ENCODE peak calls at places on chromosomes 3 and 15, in six cellular contexts. R, E, U, H, N and S are unnamed samples.

GRCh38 chr15:57914350-57915055 is 151.0 kb downstream of the ALDH1A2 start:
- DNase-seq in R (no peak), E (no peak), U (no peak), H (no peak), N (no peak), S (no peak)

GRCh38 chr3:116367761-116368395 is 77.4 kb downstream of the LSAMP start:
- DNase-seq in R (no peak), E (no peak), U (no peak), H (no peak), N (no peak), S (no peak)

GRCh38 chr3:147197739-147198138 is 208.6 kb downstream of the ZIC4 start:
- DNase-seq in R (no peak), E (no peak), U (no peak), H (no peak), N (no peak), S (no peak)

GRCh38 chr3:133930341-133930933 is 34.8 kb upstream of the RAB6B start:
- DNase-seq in R (peak; percentile 67), E (peak; percentile 58), U (peak; percentile 82), H (peak; percentile 41), N (no peak), S (peak; percentile 25)

GRCh38 chr3:60917136-60917535 is 334.1 kb downstream of the FHIT start:
- DNase-seq in R (peak; percentile 34), E (no peak), U (no peak), H (no peak), N (no peak), S (no peak)

GRCh38 chr3:186909078-186909853 is 21.1 kb upstream of the ST6GAL1 start:
- DNase-seq in R (no peak), E (no peak), U (peak; percentile 63), H (no peak), N (no peak), S (no peak)

GRCh38 chr3:108185536-108185935 is 36.7 kb downstream of the IFT57 start:
- DNase-seq in R (no peak), E (no peak), U (no peak), H (no peak), N (no peak), S (no peak)

GRCh38 chr3:20344400-20344959 is 158.5 kb upstream of the SGO1 start:
- DNase-seq in R (no peak), E (no peak), U (peak; percentile 22), H (no peak), N (no peak), S (no peak)

GRCh38 chr15:61115679-61116078 is 113.4 kb downstream of the RORA start:
- DNase-seq in R (no peak), E (no peak), U (no peak), H (no peak), N (no peak), S (no peak)

GRCh38 chr3:47617061-47618010 is 38.7 kb upstream of the CSPG5 start:
- DNase-seq in R (no peak), E (no peak), U (no peak), H (no peak), N (no peak), S (no peak)

GRCh38 chr3:37279226-37279625 is 104.8 kb upstream of the LRRFIP2 start:
- DNase-seq in R (peak; percentile 47), E (no peak), U (no peak), H (no peak), N (no peak), S (no peak)

GRCh38 chr15:38624248-38625214 is 59.9 kb upstream of the RASGRP1 start:
- DNase-seq in R (no peak), E (no peak), U (no peak), H (no peak), N (no peak), S (no peak)

GRCh38 chr3:189961525-189962161 is 159.1 kb downstream of the P3H2 start:
- DNase-seq in R (peak; percentile 65), E (peak; percentile 74), U (peak; percentile 94), H (peak; percentile 75), N (peak; percentile 19), S (no peak)

GRCh38 chr3:14170569-14171159 is 7.7 kb downstream of the XPC start:
- DNase-seq in R (no peak), E (no peak), U (no peak), H (no peak), N (no peak), S (no peak)

GRCh38 chr3:71984843-71985594 is 200.1 kb upstream of the PROK2 start:
- DNase-seq in R (no peak), E (no peak), U (no peak), H (no peak), N (peak; percentile 97), S (no peak)

GRCh38 chr3:130576571-130577266 is 59.7 kb downstream of the COL6A6 start:
- DNase-seq in R (no peak), E (no peak), U (no peak), H (no peak), N (no peak), S (no peak)

GRCh38 chr3:73600293-73600938 is 24.3 kb downstream of the PDZRN3 start:
- DNase-seq in R (no peak), E (no peak), U (no peak), H (no peak), N (no peak), S (no peak)

GRCh38 chr3:150739877-150740645 is 22.9 kb downstream of the SIAH2 start:
- DNase-seq in R (no peak), E (no peak), U (no peak), H (no peak), N (no peak), S (no peak)

GRCh38 chr3:101066776-101067175 is 73.6 kb upstream of the ABI3BP start:
- DNase-seq in R (no peak), E (no peak), U (no peak), H (no peak), N (no peak), S (no peak)

DNA sequence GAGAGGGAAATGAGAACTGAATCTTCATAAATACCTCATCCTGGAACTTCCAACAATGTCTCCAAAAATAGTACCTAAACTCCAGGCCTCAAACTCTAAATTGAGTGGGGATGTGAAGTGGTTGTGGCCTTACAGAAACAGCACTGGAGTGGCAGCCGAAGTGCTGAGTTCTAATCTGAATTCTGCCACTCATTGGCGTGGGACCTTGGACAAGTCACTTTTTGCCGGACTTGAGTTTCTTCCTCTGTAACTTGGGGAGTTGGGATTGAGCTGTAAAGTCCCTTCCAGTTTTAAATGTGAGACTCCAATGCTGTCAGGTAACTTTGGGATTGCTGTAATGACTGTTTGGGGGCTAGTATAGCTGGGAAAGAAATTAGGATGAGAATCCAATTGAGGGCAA is 10.1 kb upstream of the SRP14 start:
- DNase-seq in R (no peak), E (no peak), U (no peak), H (no peak), N (no peak), S (no peak)
- H3K4me1 ChIP-seq in R (peaks cover 29% of the 10 kb centered on the region), E (peaks cover 47% of the 10 kb centered on the region), U (peaks cover 13% of the 10 kb centered on the region), H (peaks cover 37% of the 10 kb centered on the region), N (peaks cover 73% of the 10 kb centered on the region), S (peaks cover 32% of the 10 kb centered on the region)

GRCh38 chr3:148873270-148873927 is 8.3 kb downstream of the CPA3 start:
- DNase-seq in R (no peak), E (no peak), U (no peak), H (no peak), N (no peak), S (no peak)
- TF ChIP-seq REST in R (no peak), E (no peak), U (no peak), H (no peak), N (no peak), S (no peak)

GRCh38 chr3:112116777-112117186 is 16.3 kb downstream of the GCSAM start:
- DNase-seq in R (no peak), E (no peak), U (no peak), H (no peak), N (no peak), S (no peak)

GRCh38 chr3:112115161-112115739 is 17.8 kb downstream of the GCSAM start:
- DNase-seq in R (no peak), E (no peak), U (no peak), H (no peak), N (peak; percentile 96), S (no peak)

GRCh38 chr3:112117415-112117814 is 15.6 kb downstream of the GCSAM start:
- DNase-seq in R (no peak), E (no peak), U (no peak), H (no peak), N (no peak), S (no peak)

GRCh38 chr3:112114558-112115160 is 18.4 kb downstream of the GCSAM start:
- DNase-seq in R (no peak), E (no peak), U (no peak), H (no peak), N (no peak), S (no peak)

DNA sequence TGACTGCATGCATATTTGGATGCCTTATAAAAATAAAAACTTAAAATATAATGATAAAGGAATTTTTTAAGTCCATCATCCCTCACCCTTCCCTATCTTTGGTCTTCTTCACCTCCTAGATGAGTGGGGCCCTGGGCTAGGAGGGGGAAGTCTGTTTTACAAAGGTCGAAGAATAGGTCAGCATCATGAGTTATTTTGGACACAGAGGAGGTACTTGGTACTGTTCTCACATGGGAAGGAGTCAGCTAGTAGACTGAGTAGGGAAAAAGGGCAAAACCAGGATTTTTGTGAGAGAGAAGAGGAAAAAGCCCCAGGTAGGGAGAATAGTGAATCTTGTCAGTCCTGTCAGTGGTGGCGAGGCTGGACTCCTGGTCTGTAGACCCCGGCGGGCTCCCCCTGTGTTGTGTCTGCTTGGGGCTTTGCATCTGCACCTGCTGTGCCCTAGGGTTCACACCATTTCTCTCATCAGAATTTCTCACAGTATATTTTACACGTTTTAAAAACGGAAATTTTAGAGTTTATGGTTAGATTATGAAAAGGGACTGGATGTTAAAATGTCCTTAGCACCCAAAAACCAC is 17.2 kb downstream of the GCSAM start:
- DNase-seq in R (no peak), E (no peak), U (no peak), H (no peak), N (no peak), S (no peak)
- H3K4me1 ChIP-seq in R (no peaks in the 10 kb centered on the region), E (no peaks in the 10 kb centered on the region), U (peaks cover 17% of the 10 kb centered on the region), H (no peaks in the 10 kb centered on the region), N (peaks cover 84% of the 10 kb centered on the region), S (no peaks in the 10 kb centered on the region)

DNA sequence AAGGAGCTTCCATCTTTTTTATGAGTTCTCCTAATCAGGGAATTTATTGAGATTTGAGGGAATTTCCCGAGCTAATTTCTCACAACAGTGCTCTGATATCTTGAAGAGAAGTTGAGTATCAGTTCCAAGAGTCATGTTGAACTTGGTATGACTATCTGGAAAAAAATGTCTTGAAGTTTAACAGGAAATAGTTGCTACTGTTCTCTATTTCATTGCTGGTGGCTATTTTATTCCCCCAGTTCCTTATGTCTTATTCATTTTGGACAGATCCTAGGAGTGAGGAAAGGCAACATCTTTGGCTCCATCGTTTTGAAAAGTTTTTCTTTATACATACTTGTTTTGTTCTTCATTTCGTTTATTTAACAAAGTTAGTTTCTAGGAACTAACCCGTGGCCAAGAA is 307.8 kb upstream of the AGTR1 start:
- DNase-seq in R (no peak), E (no peak), U (no peak), H (no peak), N (no peak), S (no peak)
- TF ChIP-seq REST in R (no peak), E (no peak), U (no peak), H (no peak), N (no peak), S (no peak)

GRCh38 chr3:32293908-32294307 is 55.4 kb downstream of the CMTM8 start:
- DNase-seq in R (no peak), E (no peak), U (no peak), H (no peak), N (no peak), S (no peak)
- H3K4me1 ChIP-seq in R (no peaks in the 10 kb centered on the region), E (peaks cover 10% of the 10 kb centered on the region), U (no peaks in the 10 kb centered on the region), H (peaks cover 29% of the 10 kb centered on the region), N (no peaks in the 10 kb centered on the region), S (no peaks in the 10 kb centered on the region)

GRCh38 chr15:83398591-83398990 is 48.5 kb upstream of the SH3GL3 start:
- DNase-seq in R (no peak), E (no peak), U (no peak), H (no peak), N (no peak), S (no peak)
- TF ChIP-seq REST in R (no peak), E (no peak), U (no peak), H (no peak), N (no peak), S (no peak)